ENCODE peak calls at places on chromosome 1, in five cellular contexts. One of them, this sample, is unnamed.

GRCh38 chr1:222618880-222619321 is 1.0 kb downstream of the MIA3 start:
- DNase-seq in hepatocyte: peak
- DNase-seq in T47D: peak
- DNase-seq in posterior cingulate gyrus: peak
- DNase-seq in substantia nigra: no peak
- DNase-seq in this sample: no peak

GRCh38 chr1:186741640-186742039 is 61.4 kb upstream of the PTGS2 start:
- DNase-seq in hepatocyte: no peak
- DNase-seq in T47D: no peak
- DNase-seq in posterior cingulate gyrus: no peak
- DNase-seq in substantia nigra: no peak
- DNase-seq in this sample: no peak

GRCh38 chr1:55718758-55719671 is 503.9 kb upstream of the USP24 start:
- DNase-seq in hepatocyte: peak
- DNase-seq in T47D: no peak
- DNase-seq in posterior cingulate gyrus: no peak
- DNase-seq in substantia nigra: no peak
- DNase-seq in this sample: no peak

GRCh38 chr1:193504920-193505319 is 318.5 kb upstream of the B3GALT2 start:
- DNase-seq in hepatocyte: no peak
- DNase-seq in T47D: no peak
- DNase-seq in posterior cingulate gyrus: no peak
- DNase-seq in substantia nigra: no peak
- DNase-seq in this sample: no peak

GRCh38 chr1:90919900-90920299 is 101.9 kb downstream of the ZNF644 start:
- DNase-seq in hepatocyte: no peak
- DNase-seq in T47D: no peak
- DNase-seq in posterior cingulate gyrus: no peak
- DNase-seq in substantia nigra: no peak
- DNase-seq in this sample: no peak

GRCh38 chr1:7678491-7679158 is 92.5 kb upstream of the VAMP3 start:
- DNase-seq in hepatocyte: peak
- DNase-seq in T47D: no peak
- DNase-seq in posterior cingulate gyrus: no peak
- DNase-seq in substantia nigra: no peak
- DNase-seq in this sample: no peak

GRCh38 chr1:27778022-27778421 is 5.0 kb downstream of the STX12 start:
- DNase-seq in hepatocyte: peak
- DNase-seq in T47D: no peak
- DNase-seq in posterior cingulate gyrus: no peak
- DNase-seq in substantia nigra: no peak
- DNase-seq in this sample: no peak

GRCh38 chr1:147676306-147677085 is 6.2 kb upstream of the ACP6 start:
- DNase-seq in hepatocyte: peak
- DNase-seq in T47D: peak
- DNase-seq in posterior cingulate gyrus: no peak
- DNase-seq in substantia nigra: no peak
- DNase-seq in this sample: no peak

GRCh38 chr1:68955424-68955823 is 458.5 kb upstream of the DEPDC1 start:
- DNase-seq in hepatocyte: no peak
- DNase-seq in T47D: no peak
- DNase-seq in posterior cingulate gyrus: no peak
- DNase-seq in substantia nigra: no peak
- DNase-seq in this sample: no peak

GRCh38 chr1:165254376-165254775 is 102.1 kb downstream of the LMX1A start:
- DNase-seq in hepatocyte: no peak
- DNase-seq in T47D: no peak
- DNase-seq in posterior cingulate gyrus: no peak
- DNase-seq in substantia nigra: no peak
- DNase-seq in this sample: no peak

This sample was measured in hippocampal formation.